ENCODE peak calls at places on chromosomes 2 and 18, in five cellular contexts. One of them, this sample, is unnamed.
A peak's percentile ranks its signal among the peaks of the same experiment; 100 is the strongest.

GRCh38 chr2:180742809-180743208 is 237.6 kb upstream of the UBE2E3 start:
- DNase-seq in H1: no peak
- DNase-seq in mesenchymal stem cell: peak; percentile 91
- DNase-seq in trophoblast cell: no peak
- DNase-seq in neuronal stem cell: no peak
- DNase-seq in this sample: no peak

GRCh38 chr2:26244479-26245230 is at the start of the genes HADHA and HADHB:
- DNase-seq in H1: peak; percentile 87
- DNase-seq in mesenchymal stem cell: peak; percentile 96
- DNase-seq in neuronal stem cell: peak; percentile 83
- DNase-seq in trophoblast cell: peak; percentile 89
- DNase-seq in this sample: peak; percentile 94

GRCh38 chr2:40173276-40173675 is 278.6 kb downstream of the SLC8A1 start:
- DNase-seq in neuronal stem cell: no peak
- DNase-seq in trophoblast cell: no peak
- DNase-seq in H1: no peak
- DNase-seq in mesenchymal stem cell: no peak
- DNase-seq in this sample: no peak

GRCh38 chr18:27942706-27943105 is 234.2 kb downstream of the CDH2 start:
- DNase-seq in neuronal stem cell: no peak
- DNase-seq in trophoblast cell: peak; percentile 8
- DNase-seq in H1: no peak
- DNase-seq in mesenchymal stem cell: peak; percentile 33
- DNase-seq in this sample: no peak

GRCh38 chr2:29892576-29892975 is 28.8 kb downstream of the ALK start:
- DNase-seq in neuronal stem cell: no peak
- DNase-seq in H1: no peak
- DNase-seq in trophoblast cell: no peak
- DNase-seq in mesenchymal stem cell: no peak
- DNase-seq in this sample: no peak

GRCh38 chr2:62550466-62550865 is 44.5 kb upstream of the TMEM17 start:
- DNase-seq in trophoblast cell: peak; percentile 50
- DNase-seq in neuronal stem cell: no peak
- DNase-seq in H1: no peak
- DNase-seq in mesenchymal stem cell: no peak
- DNase-seq in this sample: no peak

GRCh38 chr18:23738575-23738974 is 49.3 kb downstream of the LAMA3 start:
- DNase-seq in neuronal stem cell: no peak
- DNase-seq in trophoblast cell: no peak
- DNase-seq in H1: no peak
- DNase-seq in mesenchymal stem cell: no peak
- DNase-seq in this sample: no peak

GRCh38 chr2:28030600-28030999 is 140.1 kb downstream of the BABAM2 start:
- DNase-seq in H1: no peak
- DNase-seq in mesenchymal stem cell: no peak
- DNase-seq in trophoblast cell: no peak
- DNase-seq in neuronal stem cell: no peak
- DNase-seq in this sample: no peak

GRCh38 chr2:69192176-69192945 is 179.4 kb downstream of the ANTXR1 start:
- DNase-seq in H1: no peak
- DNase-seq in mesenchymal stem cell: no peak
- DNase-seq in trophoblast cell: no peak
- DNase-seq in neuronal stem cell: no peak
- DNase-seq in this sample: no peak

GRCh38 chr2:50491541-50492114 is 540.3 kb downstream of the NRXN1 start:
- DNase-seq in neuronal stem cell: peak; percentile 4
- DNase-seq in H1: no peak
- DNase-seq in mesenchymal stem cell: peak; percentile 33
- DNase-seq in trophoblast cell: no peak
- DNase-seq in this sample: no peak

GRCh38 chr2:156437272-156437671 is 1.1 kb downstream of the GPD2 start:
- DNase-seq in H1: no peak
- DNase-seq in neuronal stem cell: no peak
- DNase-seq in mesenchymal stem cell: peak; percentile 76
- DNase-seq in trophoblast cell: no peak
- DNase-seq in this sample: no peak

GRCh38 chr2:154908312-154908711 is 209.8 kb downstream of the KCNJ3 start:
- DNase-seq in H1: no peak
- DNase-seq in trophoblast cell: no peak
- DNase-seq in mesenchymal stem cell: no peak
- DNase-seq in neuronal stem cell: no peak
- DNase-seq in this sample: no peak

GRCh38 chr2:238326801-238327365 is 6.6 kb downstream of the TRAF3IP1 start:
- DNase-seq in mesenchymal stem cell: no peak
- DNase-seq in trophoblast cell: no peak
- DNase-seq in H1: no peak
- DNase-seq in neuronal stem cell: no peak
- DNase-seq in this sample: no peak

GRCh38 chr18:54031243-54031642 is 193.2 kb downstream of the MBD2 start:
- DNase-seq in H1: no peak
- DNase-seq in trophoblast cell: no peak
- DNase-seq in neuronal stem cell: no peak
- DNase-seq in mesenchymal stem cell: no peak
- DNase-seq in this sample: no peak

GRCh38 chr18:9494778-9495302 is 19.5 kb downstream of the RALBP1 start:
- DNase-seq in neuronal stem cell: no peak
- DNase-seq in H1: no peak
- DNase-seq in trophoblast cell: peak; percentile 36
- DNase-seq in mesenchymal stem cell: peak; percentile 81
- DNase-seq in this sample: no peak

GRCh38 chr2:117786520-117786919 is 28.0 kb upstream of the DDX18 start:
- DNase-seq in neuronal stem cell: no peak
- DNase-seq in H1: no peak
- DNase-seq in trophoblast cell: no peak
- DNase-seq in mesenchymal stem cell: no peak
- DNase-seq in this sample: no peak

GRCh38 chr2:100875516-100876230 is 55.7 kb downstream of the NPAS2 start:
- DNase-seq in mesenchymal stem cell: peak; percentile 72
- DNase-seq in neuronal stem cell: peak; percentile 17
- DNase-seq in trophoblast cell: no peak
- DNase-seq in H1: no peak
- DNase-seq in this sample: no peak

GRCh38 chr2:54809814-54810213 is 86.4 kb downstream of the EML6 start:
- DNase-seq in H1: no peak
- DNase-seq in neuronal stem cell: no peak
- DNase-seq in trophoblast cell: peak; percentile 24
- DNase-seq in mesenchymal stem cell: peak; percentile 28
- DNase-seq in this sample: no peak

GRCh38 chr18:78632111-78632541 is 347.5 kb upstream of the SALL3 start:
- DNase-seq in mesenchymal stem cell: no peak
- DNase-seq in neuronal stem cell: no peak
- DNase-seq in H1: no peak
- DNase-seq in trophoblast cell: no peak
- DNase-seq in this sample: peak; percentile 36

GRCh38 chr2:37766087-37766486 is 94.6 kb upstream of the CDC42EP3 start:
- DNase-seq in mesenchymal stem cell: peak; percentile 64
- DNase-seq in H1: no peak
- DNase-seq in neuronal stem cell: no peak
- DNase-seq in trophoblast cell: no peak
- DNase-seq in this sample: no peak

GRCh38 chr2:202034249-202035088 is 814 bp downstream of the FZD7 start:
- DNase-seq in mesenchymal stem cell: peak; percentile 69
- DNase-seq in trophoblast cell: peak; percentile 22
- DNase-seq in neuronal stem cell: no peak
- DNase-seq in H1: no peak
- DNase-seq in this sample: no peak

DNA sequence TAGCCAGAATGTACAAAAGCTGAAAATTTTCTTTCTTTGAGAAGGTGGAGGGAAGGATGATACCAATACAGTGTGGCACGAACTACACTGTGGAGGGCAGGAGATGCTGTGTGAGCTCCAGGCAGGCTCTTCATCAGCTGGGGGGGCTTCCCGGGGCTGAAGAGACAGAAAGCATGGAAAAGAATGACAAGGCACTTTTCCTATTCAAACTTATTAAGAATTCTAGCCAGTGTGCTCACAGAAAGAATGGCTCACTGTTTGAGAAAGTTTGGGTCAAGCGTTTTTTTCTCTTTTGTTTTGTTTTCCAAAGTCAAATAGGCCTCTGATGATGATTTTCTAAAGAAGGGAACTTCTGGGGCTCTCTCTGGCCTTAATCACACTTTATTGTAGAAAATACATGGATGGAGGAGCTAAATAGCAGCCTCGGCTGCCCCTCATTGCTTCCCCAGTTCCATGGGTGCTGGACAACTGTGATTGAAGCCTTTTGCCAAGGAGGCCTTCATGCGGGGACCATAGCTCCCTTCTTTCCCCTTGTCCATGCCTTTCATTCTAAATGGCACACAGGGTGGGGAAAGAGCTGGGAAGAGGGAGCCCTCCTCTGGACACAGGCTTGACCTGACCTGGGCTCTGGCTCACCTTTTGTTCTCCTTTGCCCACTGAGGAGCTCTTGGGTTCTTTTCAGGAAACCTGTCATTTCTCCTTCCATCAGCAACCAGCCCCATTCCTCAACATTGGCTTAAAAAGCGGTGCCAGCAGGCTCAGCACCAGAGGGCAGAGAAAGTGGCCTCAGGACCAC is 130.6 kb downstream of the TDRD15 start:
- DNase-seq in neuronal stem cell: no peak
- DNase-seq in trophoblast cell: no peak
- DNase-seq in mesenchymal stem cell: no peak
- DNase-seq in H1: no peak
- DNase-seq in this sample: no peak
- H2BK12ac ChIP-seq in neuronal stem cell: no peak overlapping the region
- H2BK12ac ChIP-seq in trophoblast cell: no peak overlapping the region
- H2BK12ac ChIP-seq in mesenchymal stem cell: no peak overlapping the region
- H2BK12ac ChIP-seq in H1: no peak overlapping the region
- H2BK12ac ChIP-seq in this sample: no peak overlapping the region

DNA sequence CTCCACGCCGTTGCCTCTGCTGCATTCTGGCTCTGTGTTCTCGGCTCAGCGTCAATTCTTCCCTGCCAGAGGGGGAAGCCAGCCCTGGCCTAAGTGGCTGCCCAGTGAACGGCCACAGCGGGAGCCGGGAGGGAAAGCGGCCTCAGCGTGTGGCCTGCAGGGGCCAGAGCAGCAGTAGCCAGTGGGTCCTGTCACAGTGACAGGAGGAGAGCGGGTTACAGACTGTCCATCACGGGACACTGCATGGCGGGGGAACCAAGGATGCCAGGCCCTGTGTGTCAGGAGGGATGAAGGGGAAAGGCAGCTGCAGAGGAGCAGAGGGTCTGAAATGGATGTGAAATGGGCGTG is 39.7 kb downstream of the PDIA6 start:
- DNase-seq in mesenchymal stem cell: no peak
- DNase-seq in neuronal stem cell: no peak
- DNase-seq in H1: no peak
- DNase-seq in trophoblast cell: no peak
- DNase-seq in this sample: no peak
- H2BK12ac ChIP-seq in mesenchymal stem cell: no peak overlapping the region
- H2BK12ac ChIP-seq in neuronal stem cell: no peak overlapping the region
- H2BK12ac ChIP-seq in H1: no peak overlapping the region
- H2BK12ac ChIP-seq in trophoblast cell: peak overlapping the region; percentile 88
- H2BK12ac ChIP-seq in this sample: no peak overlapping the region

DNA sequence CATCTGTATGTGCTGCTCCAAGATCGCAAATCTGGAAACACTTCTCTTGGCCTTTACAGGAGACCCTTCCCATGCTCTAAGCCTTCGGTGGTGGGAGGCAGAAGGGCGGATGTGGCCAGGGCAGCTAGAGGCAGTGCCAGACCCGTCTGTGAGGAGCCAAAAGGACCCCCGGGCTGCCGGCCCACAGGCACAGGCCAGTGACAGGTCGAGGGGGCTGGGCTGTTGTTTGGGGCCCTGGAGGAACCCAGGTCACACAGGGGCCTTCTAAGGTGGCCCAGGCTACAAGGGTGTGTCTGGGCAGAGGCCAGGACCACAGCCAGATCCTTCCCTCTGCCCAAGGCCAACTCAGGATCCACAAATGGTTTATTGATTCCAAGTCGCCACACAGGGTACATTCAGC is 49.4 kb downstream of the SLC66A2 start:
- DNase-seq in trophoblast cell: no peak
- DNase-seq in mesenchymal stem cell: no peak
- DNase-seq in neuronal stem cell: no peak
- DNase-seq in H1: no peak
- DNase-seq in this sample: peak; percentile 20
- H2BK12ac ChIP-seq in trophoblast cell: no peak overlapping the region
- H2BK12ac ChIP-seq in mesenchymal stem cell: no peak overlapping the region
- H2BK12ac ChIP-seq in neuronal stem cell: no peak overlapping the region
- H2BK12ac ChIP-seq in H1: no peak overlapping the region
- H2BK12ac ChIP-seq in this sample: no peak overlapping the region

GRCh38 chr2:214529514-214529913 is 118.7 kb downstream of the VWC2L start:
- DNase-seq in trophoblast cell: no peak
- DNase-seq in mesenchymal stem cell: no peak
- DNase-seq in neuronal stem cell: no peak
- DNase-seq in H1: no peak
- DNase-seq in this sample: no peak

GRCh38 chr2:214533511-214533910 is 122.7 kb downstream of the VWC2L start:
- DNase-seq in H1: no peak
- DNase-seq in trophoblast cell: no peak
- DNase-seq in neuronal stem cell: no peak
- DNase-seq in mesenchymal stem cell: peak; percentile 32
- DNase-seq in this sample: no peak

GRCh38 chr2:214529021-214529420 is 118.2 kb downstream of the VWC2L start:
- DNase-seq in trophoblast cell: no peak
- DNase-seq in neuronal stem cell: no peak
- DNase-seq in H1: no peak
- DNase-seq in mesenchymal stem cell: no peak
- DNase-seq in this sample: no peak
- H2BK12ac ChIP-seq in trophoblast cell: no peak overlapping the region
- H2BK12ac ChIP-seq in neuronal stem cell: no peak overlapping the region
- H2BK12ac ChIP-seq in H1: no peak overlapping the region
- H2BK12ac ChIP-seq in mesenchymal stem cell: no peak overlapping the region
- H2BK12ac ChIP-seq in this sample: no peak overlapping the region

GRCh38 chr2:129847043-129847442 is 132.4 kb upstream of the RAB6C start:
- DNase-seq in mesenchymal stem cell: no peak
- DNase-seq in H1: no peak
- DNase-seq in trophoblast cell: no peak
- DNase-seq in neuronal stem cell: no peak
- DNase-seq in this sample: no peak

DNA sequence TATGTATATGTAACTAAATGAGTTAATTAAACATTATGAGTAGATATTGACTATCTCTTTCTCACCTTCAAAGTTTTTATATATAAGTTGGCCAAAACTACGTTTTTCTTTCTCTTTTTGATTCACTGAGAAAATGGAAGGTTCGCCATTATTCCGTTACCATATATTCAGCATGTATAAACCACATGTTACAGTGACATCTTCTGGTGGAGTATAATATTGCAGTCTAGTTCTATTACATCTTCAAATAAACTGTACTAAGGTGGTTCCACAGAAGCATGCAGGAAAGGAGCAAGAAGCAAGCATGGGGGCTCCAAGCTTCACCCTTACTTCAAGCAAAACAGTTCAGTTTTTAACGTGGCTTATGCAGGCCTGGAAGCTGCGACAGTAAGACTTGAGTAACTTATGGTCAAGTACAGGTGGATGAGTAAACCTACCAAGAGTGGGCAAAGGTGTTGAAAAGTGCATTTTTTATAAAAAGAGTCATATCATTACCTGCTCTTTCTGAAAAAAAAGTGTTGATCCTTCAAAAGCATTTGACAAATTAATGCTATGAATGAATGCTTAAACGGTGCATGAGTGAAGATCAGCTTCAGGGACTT is 129.8 kb upstream of the RAB6C start:
- DNase-seq in H1: no peak
- DNase-seq in trophoblast cell: peak; percentile 1
- DNase-seq in mesenchymal stem cell: peak; percentile 78
- DNase-seq in neuronal stem cell: peak; percentile 73
- DNase-seq in this sample: no peak
- H2BK12ac ChIP-seq in H1: no peak overlapping the region
- H2BK12ac ChIP-seq in trophoblast cell: no peak overlapping the region
- H2BK12ac ChIP-seq in mesenchymal stem cell: no peak overlapping the region
- H2BK12ac ChIP-seq in neuronal stem cell: no peak overlapping the region
- H2BK12ac ChIP-seq in this sample: no peak overlapping the region

GRCh38 chr2:230738924-230739323 is 26.3 kb downstream of the CAB39 start:
- DNase-seq in trophoblast cell: no peak
- DNase-seq in neuronal stem cell: no peak
- DNase-seq in mesenchymal stem cell: no peak
- DNase-seq in H1: no peak
- DNase-seq in this sample: no peak
- H2BK12ac ChIP-seq in trophoblast cell: no peak overlapping the region
- H2BK12ac ChIP-seq in neuronal stem cell: no peak overlapping the region
- H2BK12ac ChIP-seq in mesenchymal stem cell: no peak overlapping the region
- H2BK12ac ChIP-seq in H1: no peak overlapping the region
- H2BK12ac ChIP-seq in this sample: no peak overlapping the region